ENCODE peak calls at places on chromosomes 13 and 19, in eight cellular contexts. M, J, I, Y, C, Q, U and Z are unnamed samples.

GRCh38 chr19:8585894-8586750 is 8.9 kb upstream of the MYO1F start:
- DNase-seq in C (no peak), I (no peak), J (peak; percentile 72), Q (peak; percentile 64), U (peak; percentile 63), Y (peak; percentile 42), M (peak; percentile 45), Z (no peak)

GRCh38 chr13:110448230-110448629 is 113.3 kb downstream of the RAB20 start:
- DNase-seq in Q (no peak), M (no peak), Y (no peak), C (peak; percentile 84), J (peak; percentile 14), U (no peak), I (peak; percentile 23), Z (peak; percentile 60)

GRCh38 chr19:57363734-57364181 is 407 bp downstream of the TRAPPC2B start:
- DNase-seq in Y (no peak), I (no peak), J (peak; percentile 23), M (peak; percentile 30), Q (no peak), C (peak; percentile 6), U (no peak), Z (no peak)

GRCh38 chr13:24995225-24995804 is 100.6 kb upstream of the PABPC3 start:
- DNase-seq in Y (no peak), J (peak; percentile 90), I (peak; percentile 91), M (peak; percentile 68), U (no peak), Q (peak; percentile 84), C (peak; percentile 84), Z (no peak)

GRCh38 chr19:46481187-46481586 is 9.8 kb upstream of the PNMA8A start:
- DNase-seq in I (peak; percentile 86), M (no peak), J (no peak), Y (no peak), C (peak; percentile 51), Q (no peak), U (no peak), Z (no peak)

GRCh38 chr13:34521166-34521565 is 420.9 kb upstream of the NBEA start:
- DNase-seq in I (no peak), C (no peak), U (no peak), Y (no peak), Q (no peak), J (peak; percentile 2), M (peak; percentile 47), Z (no peak)

GRCh38 chr19:18496167-18496979 is 25.5 kb downstream of the ELL start:
- DNase-seq in U (peak; percentile 35), C (peak; percentile 77), I (peak; percentile 27), J (no peak), Q (peak; percentile 69), M (peak; percentile 84), Y (peak; percentile 33), Z (no peak)

GRCh38 chr13:36553501-36553900 is 120.3 kb upstream of the SERTM1 start:
- DNase-seq in I (no peak), U (no peak), J (no peak), C (no peak), M (no peak), Y (no peak), Q (no peak), Z (no peak)

GRCh38 chr13:54852831-54853230 is 1824.2 kb downstream of the OLFM4 start:
- DNase-seq in U (no peak), J (no peak), I (no peak), C (no peak), M (no peak), Y (no peak), Q (no peak), Z (no peak)

GRCh38 chr19:47369923-47370625 is 21.0 kb downstream of the DHX34 start:
- DNase-seq in I (peak; percentile 33), M (no peak), U (no peak), J (no peak), Y (no peak), Q (no peak), C (peak; percentile 81), Z (no peak)

GRCh38 chr19:35977446-35978222 is 17.4 kb upstream of the SDHAF1 start:
- DNase-seq in J (no peak), Y (no peak), C (no peak), U (no peak), I (no peak), Q (peak; percentile 59), M (no peak), Z (no peak)

GRCh38 chr19:30529876-30530275 is 157.7 kb downstream of the ZNF536 start:
- DNase-seq in M (no peak), U (no peak), J (no peak), I (no peak), Q (no peak), Y (no peak), C (no peak), Z (no peak)

GRCh38 chr13:106151056-106151699 is 384.3 kb downstream of the EFNB2 start:
- DNase-seq in Q (no peak), Y (no peak), J (no peak), M (no peak), U (no peak), I (peak; percentile 93), C (peak; percentile 97), Z (peak; percentile 69)

GRCh38 chr19:43306097-43306496 is 36.8 kb upstream of the PSG9 start:
- DNase-seq in M (no peak), Q (no peak), J (no peak), U (no peak), I (no peak), Y (no peak), C (no peak), Z (no peak)

GRCh38 chr19:1754651-1755466 is 1.6 kb downstream of the ONECUT3 start:
- DNase-seq in Y (no peak), M (no peak), J (no peak), C (peak; percentile 22), U (no peak), I (no peak), Q (peak; percentile 19), Z (no peak)

GRCh38 chr19:12994701-12995595 is at the start of gene NFIX:
- DNase-seq in Y (peak; percentile 81), J (peak; percentile 80), Q (peak; percentile 35), I (peak; percentile 62), M (peak; percentile 72), U (peak; percentile 78), C (no peak), Z (no peak)

GRCh38 chr13:22287343-22287922 is 616.6 kb downstream of the FGF9 start:
- DNase-seq in J (no peak), C (no peak), U (no peak), I (no peak), Q (no peak), M (no peak), Y (no peak), Z (no peak)

GRCh38 chr19:29526730-29527499 is 1.1 kb downstream of the VSTM2B start:
- DNase-seq in J (no peak), M (no peak), U (no peak), I (no peak), Q (no peak), C (no peak), Y (no peak), Z (no peak)

GRCh38 chr13:107461751-107462150 is 753.6 kb downstream of the LIG4 start:
- DNase-seq in M (no peak), Q (no peak), J (no peak), U (no peak), Y (no peak), C (no peak), I (peak; percentile 39), Z (no peak)

GRCh38 chr19:50569938-50570540 is 1.8 kb upstream of the LRRC4B start:
- DNase-seq in I (no peak), Q (no peak), Y (no peak), U (no peak), M (no peak), J (no peak), C (no peak), Z (no peak)

GRCh38 chr13:112814905-112815585 is 125.2 kb downstream of the ATP11A start:
- DNase-seq in M (peak; percentile 76), Q (no peak), Y (peak; percentile 46), J (no peak), I (peak; percentile 22), U (peak; percentile 58), C (no peak), Z (peak; percentile 10)

GRCh38 chr13:65605386-65605785 is 1624.8 kb downstream of the PCDH9 start:
- DNase-seq in M (no peak), C (peak; percentile 17), U (no peak), I (peak; percentile 5), Q (no peak), J (no peak), Y (no peak), Z (no peak)

GRCh38 chr19:32537626-32538025 is 43.4 kb upstream of the PDCD5 start:
- DNase-seq in U (no peak), M (no peak), Y (no peak), Q (no peak), J (no peak), I (no peak), C (no peak), Z (no peak)

GRCh38 chr19:3346677-3347353 is 19.6 kb upstream of the NFIC start:
- DNase-seq in U (peak; percentile 80), Y (peak; percentile 79), Q (no peak), C (peak; percentile 68), J (no peak), M (peak; percentile 92), I (peak; percentile 86), Z (no peak)

GRCh38 chr19:3342246-3342645 is 24.1 kb upstream of the NFIC start:
- DNase-seq in U (no peak), Q (no peak), M (no peak), C (no peak), I (no peak), Y (no peak), J (no peak), Z (no peak)

GRCh38 chr19:3344608-3345598 is 21.5 kb upstream of the NFIC start:
- DNase-seq in Q (no peak), J (no peak), C (no peak), M (no peak), U (no peak), I (no peak), Y (no peak), Z (no peak)

GRCh38 chr19:3345850-3346460 is 20.4 kb upstream of the NFIC start:
- DNase-seq in I (no peak), M (no peak), Q (no peak), J (no peak), Y (no peak), U (no peak), C (no peak), Z (no peak)

GRCh38 chr19:3343619-3344502 is 22.5 kb upstream of the NFIC start:
- DNase-seq in Y (peak; percentile 83), J (no peak), I (peak; percentile 87), Q (peak; percentile 83), C (peak; percentile 92), M (peak; percentile 71), U (peak; percentile 76), Z (no peak)
- H3K4me3 ChIP-seq in Y (peak overlapping the region; percentile 46), J (no peak overlapping the region), I (peak overlapping the region; percentile 46), Q (peak overlapping the region; percentile 28), C (peak overlapping the region; percentile 45), M (no peak overlapping the region), U (peak overlapping the region; percentile 17), Z (no peak overlapping the region)

GRCh38 chr19:51709575-51709974 is 14.2 kb downstream of the HAS1 start:
- DNase-seq in I (no peak), C (no peak), M (no peak), Q (no peak), U (no peak), Y (no peak), J (no peak), Z (no peak)
- TF ChIP-seq CTCF in I (no peak), C (no peak), M (no peak), Q (no peak), U (no peak), Y (no peak), J (no peak), Z (no peak)

GRCh38 chr19:48608798-48609263 is 2.3 kb downstream of the SPACA4 start:
- DNase-seq in Y (no peak), U (no peak), J (no peak), M (no peak), I (peak; percentile 39), C (peak; percentile 48), Q (peak; percentile 79), Z (no peak)
- H3K4me3 ChIP-seq in Y (no peak overlapping the region), U (no peak overlapping the region), J (no peak overlapping the region), M (no peak overlapping the region), I (no peak overlapping the region), C (no peak overlapping the region), Q (no peak overlapping the region), Z (no peak overlapping the region)

GRCh38 chr19:10419200-10419645 is 1.1 kb upstream of the PDE4A start:
- DNase-seq in M (no peak), Q (no peak), U (no peak), J (no peak), C (no peak), Y (no peak), I (no peak), Z (no peak)
- TF ChIP-seq CTCF in M (no peak), Q (no peak), U (no peak), J (no peak), C (no peak), Y (no peak), I (no peak), Z (no peak)